ENCODE peak calls at places on chromosomes 3 and 15, in five cellular contexts. Y is activated CD4-positive, alpha-beta memory T cell treated with anti-CD3 and anti-CD28 coated beads, Interleukin-2, amount 10 ng/mL, durations not matched to agents 7 days and 5 days; G is T follicular helper cell; B is GM20000; E is stimulated activated CD8-positive, alpha-beta memory T cell treated with anti-CD3 and anti-CD28 coated beads, Interleukin-7, amount 100 ng/mL, for 1 hour. J is an unnamed sample.

GRCh38 chr15:101504866-101505609 is 15.5 kb upstream of the PCSK6 start:
- DNase-seq in Y (no peak), G (no peak), B (no peak), E (no peak), J (no peak)

GRCh38 chr3:139764936-139765335 is 87.2 kb upstream of the NMNAT3 start:
- DNase-seq in Y (no peak), G (no peak), B (no peak), E (no peak), J (no peak)

GRCh38 chr3:177338697-177339219 is 141.5 kb upstream of the TBL1XR1 start:
- DNase-seq in Y (no peak), G (no peak), B (peak; percentile 39), E (no peak), J (no peak)

GRCh38 chr3:150174179-150174578 is 203.5 kb upstream of the PFN2 start:
- DNase-seq in Y (no peak), G (no peak), B (no peak), E (no peak), J (no peak)

GRCh38 chr15:100348578-100348977 is 6.8 kb upstream of the ADAMTS17 start:
- DNase-seq in Y (no peak), G (no peak), B (no peak), E (no peak), J (no peak)

GRCh38 chr15:26598704-26599103 is 174.2 kb downstream of the GABRB3 start:
- DNase-seq in Y (no peak), G (no peak), B (no peak), E (no peak), J (no peak)

GRCh38 chr3:36166477-36166876 is 213.8 kb upstream of the STAC start:
- DNase-seq in Y (no peak), G (no peak), B (no peak), E (no peak), J (no peak)

GRCh38 chr3:185729335-185729715 is 95.5 kb downstream of the IGF2BP2 start:
- DNase-seq in Y (no peak), G (no peak), B (no peak), E (no peak), J (no peak)

GRCh38 chr3:52873433-52874159 is 23.8 kb downstream of the STIMATE start:
- DNase-seq in Y (no peak), G (no peak), B (no peak), E (no peak), J (no peak)

J was measured in NCI-H1694.